ENCODE peak calls at places on chromosomes 7 and 10, in ten cellular contexts. T, I, V, B, Y, Z, O, S, G and U are unnamed samples.

GRCh38 chr10:43077421-43078171 is 727 bp downstream of the RET start:
- DNase-seq in T (no peak), V (no peak), B (no peak), O (no peak), I (peak; percentile 73), G (no peak), S (no peak), Y (no peak), Z (no peak), U (no peak)

GRCh38 chr7:11749629-11750028 is 82.4 kb downstream of the THSD7A start:
- DNase-seq in I (no peak), G (no peak), Z (no peak), V (peak; percentile 36), T (no peak), O (no peak), B (no peak), Y (no peak), S (no peak), U (no peak)

GRCh38 chr10:63700209-63700934 is 179.2 kb downstream of the REEP3 start:
- DNase-seq in I (no peak), V (peak; percentile 99), B (peak; percentile 54), Y (no peak), O (no peak), S (no peak), G (no peak), Z (no peak), T (peak; percentile 90), U (peak; percentile 32)

GRCh38 chr7:35716038-35716803 is 21.3 kb upstream of the HERPUD2 start:
- DNase-seq in Y (no peak), S (no peak), I (no peak), B (no peak), G (no peak), T (peak; percentile 9), V (peak; percentile 31), O (no peak), Z (no peak), U (peak; percentile 78)

GRCh38 chr7:120805636-120806388 is 52.1 kb downstream of the TSPAN12 start:
- DNase-seq in Y (no peak), Z (peak; percentile 63), I (peak; percentile 86), V (peak; percentile 32), T (peak; percentile 33), B (peak; percentile 51), G (no peak), S (no peak), O (peak; percentile 66), U (peak; percentile 73)

GRCh38 chr10:19993714-19994343 is 177.6 kb downstream of the PLXDC2 start:
- DNase-seq in B (no peak), Z (no peak), S (no peak), G (no peak), T (no peak), Y (no peak), I (no peak), O (no peak), V (peak; percentile 54), U (no peak)

GRCh38 chr7:32427769-32428291 is 62.4 kb downstream of the LSM5 start:
- DNase-seq in V (peak; percentile 79), T (peak; percentile 10), G (peak; percentile 75), O (peak; percentile 65), I (peak; percentile 98), Y (no peak), Z (peak; percentile 97), S (no peak), B (peak; percentile 65), U (peak; percentile 52)

GRCh38 chr10:68559872-68560200 is 301 bp upstream of the TET1 start:
- DNase-seq in S (no peak), Z (no peak), V (no peak), G (no peak), O (no peak), T (no peak), Y (peak; percentile 69), I (no peak), B (peak; percentile 38), U (no peak)

GRCh38 chr10:69472142-69472541 is 20.9 kb downstream of the TSPAN15 start:
- DNase-seq in I (no peak), V (no peak), T (no peak), S (no peak), O (no peak), Z (no peak), Y (no peak), B (no peak), G (no peak), U (no peak)

GRCh38 chr10:32446701-32447406 is 914 bp downstream of the CCDC7 start:
- DNase-seq in G (peak; percentile 25), I (no peak), B (peak; percentile 5), T (peak; percentile 35), S (no peak), Z (peak; percentile 0), Y (no peak), O (peak; percentile 28), V (peak; percentile 45), U (peak; percentile 61)

GRCh38 chr10:130053561-130053960 is 57.1 kb downstream of the C10orf143 start:
- DNase-seq in I (no peak), G (no peak), T (no peak), B (no peak), Y (no peak), V (no peak), S (no peak), O (no peak), Z (no peak), U (no peak)

GRCh38 chr10:119348516-119349240 is 141.3 kb downstream of the GRK5 start:
- DNase-seq in O (no peak), V (peak; percentile 58), Y (peak; percentile 77), T (no peak), I (no peak), G (no peak), Z (no peak), S (peak; percentile 66), B (no peak), U (no peak)

GRCh38 chr7:106867641-106868351 is 2.7 kb downstream of the PIK3CG start:
- DNase-seq in O (no peak), Z (no peak), S (no peak), Y (no peak), B (no peak), V (no peak), G (no peak), T (no peak), I (no peak), U (no peak)
- H3K4me1 ChIP-seq in O (no peaks in the 10 kb centered on the region), Z (no peaks in the 10 kb centered on the region), S (no peaks in the 10 kb centered on the region), Y (no peaks in the 10 kb centered on the region), B (no peaks in the 10 kb centered on the region), V (no peaks in the 10 kb centered on the region), G (peaks cover 3% of the 10 kb centered on the region), T (peaks cover 11% of the 10 kb centered on the region), I (peaks cover 4% of the 10 kb centered on the region), U (no peaks in the 10 kb centered on the region)

DNA sequence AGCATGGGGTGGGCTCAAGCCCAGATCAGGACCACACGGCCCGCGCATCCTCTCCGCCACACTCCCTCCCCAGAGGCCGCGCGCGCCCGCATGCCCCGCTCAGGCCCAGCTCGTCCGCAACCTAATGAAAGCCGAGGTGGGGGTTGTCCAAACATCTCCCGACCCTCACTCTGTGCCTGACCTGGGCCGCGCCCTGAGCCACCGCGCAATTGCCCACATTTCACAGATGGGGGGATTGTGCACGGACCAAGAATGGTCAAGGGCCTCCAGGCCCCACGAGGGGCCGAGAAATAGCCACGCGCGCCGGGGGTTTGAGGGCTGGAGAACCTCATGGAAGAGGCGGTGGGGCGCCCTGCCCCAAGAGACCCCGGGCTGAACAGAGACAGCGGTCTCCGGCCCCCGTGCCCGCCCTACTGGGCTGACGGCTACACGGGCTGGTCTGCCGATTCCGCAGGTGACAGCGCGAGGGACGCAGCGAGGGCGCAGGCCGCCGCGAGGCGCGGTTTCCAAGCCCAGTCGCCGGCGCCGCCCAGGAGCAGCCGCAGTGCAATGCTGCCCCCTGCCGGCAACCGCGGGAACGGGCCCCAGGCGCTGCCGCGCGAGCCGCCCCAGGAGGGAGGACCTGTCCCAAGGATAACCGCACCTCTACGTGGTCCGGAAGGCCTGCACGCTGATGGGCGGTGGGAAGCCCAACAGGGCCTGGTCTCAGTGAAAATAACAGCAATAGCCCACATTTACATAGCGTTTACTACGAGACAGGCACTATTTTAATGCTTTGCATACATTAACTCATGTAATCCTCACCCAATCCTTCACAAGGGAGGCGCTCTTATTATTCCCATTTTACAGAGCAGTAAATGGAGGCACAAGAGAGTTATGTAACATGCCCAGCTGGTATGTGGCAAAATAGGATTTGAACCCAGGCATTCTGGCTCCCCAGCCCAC is 10.5 kb upstream of the GRID1 start:
- DNase-seq in B (peak; percentile 75), O (peak; percentile 78), S (peak; percentile 63), T (peak; percentile 64), Z (no peak), G (peak; percentile 91), Y (peak; percentile 82), I (peak; percentile 98), V (peak; percentile 34), U (peak; percentile 17)
- H3K4me3 ChIP-seq in B (no peak overlapping the region), O (no peak overlapping the region), S (peak overlapping the region; percentile 13), T (no peak overlapping the region), Z (no peak overlapping the region), G (no peak overlapping the region), Y (peak overlapping the region; percentile 12), I (no peak overlapping the region), V (no peak overlapping the region), U (no peak overlapping the region)

GRCh38 chr7:55028011-55028410 is 9.2 kb downstream of the EGFR start:
- DNase-seq in V (peak; percentile 34), O (no peak), I (no peak), T (no peak), Z (no peak), S (no peak), G (no peak), B (no peak), Y (no peak), U (no peak)
- H3K4me1 ChIP-seq in V (peaks cover 48% of the 10 kb centered on the region), O (no peaks in the 10 kb centered on the region), I (no peaks in the 10 kb centered on the region), T (peaks cover 13% of the 10 kb centered on the region), Z (no peaks in the 10 kb centered on the region), S (peaks cover 14% of the 10 kb centered on the region), G (no peaks in the 10 kb centered on the region), B (peaks cover 100% of the 10 kb centered on the region), Y (no peaks in the 10 kb centered on the region), U (peaks cover 3% of the 10 kb centered on the region)

DNA sequence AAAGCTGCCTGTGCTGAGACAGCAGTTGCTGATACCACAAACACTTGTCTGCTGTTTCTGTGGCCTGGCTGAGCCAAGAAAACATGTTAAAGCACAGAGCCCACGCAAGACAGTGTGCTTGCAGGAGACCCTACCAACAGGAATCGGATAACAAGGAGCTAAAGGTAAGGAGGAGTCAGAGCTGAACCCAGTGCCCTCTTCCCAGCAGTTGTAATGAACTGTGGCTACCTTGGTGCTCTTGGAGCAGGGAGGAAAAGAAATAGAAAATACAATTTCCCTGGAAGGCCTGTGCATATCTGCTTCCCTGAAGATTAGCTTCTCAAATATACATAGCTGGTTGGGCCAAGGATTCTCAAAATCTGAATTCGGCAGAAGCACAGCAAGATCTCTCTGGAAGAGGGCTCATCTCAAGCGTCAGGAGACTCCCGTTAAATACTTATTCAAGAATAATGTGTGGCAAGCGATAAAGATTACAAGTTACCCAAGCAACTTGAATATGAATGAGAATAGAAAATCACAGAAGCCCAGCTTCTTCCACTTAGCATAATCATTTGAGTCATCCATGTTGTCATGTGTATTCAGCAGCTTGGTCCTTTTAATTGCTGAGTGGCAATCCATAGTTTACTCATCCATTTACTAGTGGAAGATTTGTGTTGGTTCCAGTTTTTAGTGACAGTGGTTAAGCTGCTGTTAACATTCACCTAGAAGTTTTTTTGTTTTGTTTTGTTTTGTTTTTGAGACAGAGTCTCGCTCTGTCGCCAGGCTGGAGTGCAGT is 87.5 kb downstream of the NOD1 start:
- DNase-seq in S (no peak), Y (no peak), O (no peak), I (peak; percentile 53), B (no peak), G (no peak), Z (no peak), V (no peak), T (no peak), U (no peak)
- H3K4me3 ChIP-seq in S (no peak overlapping the region), Y (no peak overlapping the region), O (no peak overlapping the region), I (no peak overlapping the region), B (no peak overlapping the region), G (no peak overlapping the region), Z (no peak overlapping the region), V (no peak overlapping the region), T (no peak overlapping the region), U (no peak overlapping the region)